ENCODE peak calls at places on chromosome 4, in four cellular contexts. H is HCT116, B is K562, P is HepG2. S is an unnamed sample.

GRCh38 chr4:16686195-16686594 is 212.2 kb downstream of the LDB2 start:
- DNase-seq in H (no peak), B (no peak), P (no peak), S (no peak)

GRCh38 chr4:75830906-75831305 is 71.3 kb downstream of the PPEF2 start:
- DNase-seq in H (no peak), B (no peak), P (no peak), S (no peak)

GRCh38 chr4:3229328-3229727 is 19.6 kb upstream of the MSANTD1 start:
- DNase-seq in H (no peak), B (no peak), P (no peak), S (no peak)

GRCh38 chr4:108953941-108954340 is 191.1 kb upstream of the ETNPPL start:
- DNase-seq in H (no peak), B (no peak), P (no peak), S (no peak)

GRCh38 chr4:39730067-39730466 is 32.1 kb downstream of the UBE2K start:
- DNase-seq in H (no peak), B (no peak), P (peak), S (no peak)

GRCh38 chr4:10655968-10656367 is 28.6 kb downstream of the CLNK start:
- DNase-seq in H (no peak), B (no peak), P (no peak), S (no peak)

GRCh38 chr4:156252300-156253016 is 298.8 kb upstream of the CTSO start:
- DNase-seq in H (no peak), B (no peak), P (no peak), S (no peak)

GRCh38 chr4:7781361-7781760 is 158.3 kb downstream of the AFAP1 start:
- DNase-seq in H (no peak), B (peak), P (no peak), S (no peak)

GRCh38 chr4:29375716-29376115 is 1344.5 kb upstream of the PCDH7 start:
- DNase-seq in H (no peak), B (no peak), P (no peak), S (no peak)

GRCh38 chr4:184889683-184890082 is 63.9 kb upstream of the ACSL1 start:
- DNase-seq in H (no peak), B (no peak), P (no peak), S (no peak)

GRCh38 chr4:52750213-52750612 is 1.0 kb downstream of the ERVMER34-1 start:
- DNase-seq in H (no peak), B (no peak), P (no peak), S (no peak)

GRCh38 chr4:52744588-52744987 is 6.6 kb downstream of the ERVMER34-1 start:
- DNase-seq in H (no peak), B (no peak), P (no peak), S (no peak)

GRCh38 chr4:52751349-52751911 is at the start of gene ERVMER34-1:
- DNase-seq in H (peak), B (peak), P (no peak), S (peak)

GRCh38 chr4:52750819-52751348 is 341 bp downstream of the ERVMER34-1 start:
- DNase-seq in H (peak), B (no peak), P (no peak), S (peak)

DNA sequence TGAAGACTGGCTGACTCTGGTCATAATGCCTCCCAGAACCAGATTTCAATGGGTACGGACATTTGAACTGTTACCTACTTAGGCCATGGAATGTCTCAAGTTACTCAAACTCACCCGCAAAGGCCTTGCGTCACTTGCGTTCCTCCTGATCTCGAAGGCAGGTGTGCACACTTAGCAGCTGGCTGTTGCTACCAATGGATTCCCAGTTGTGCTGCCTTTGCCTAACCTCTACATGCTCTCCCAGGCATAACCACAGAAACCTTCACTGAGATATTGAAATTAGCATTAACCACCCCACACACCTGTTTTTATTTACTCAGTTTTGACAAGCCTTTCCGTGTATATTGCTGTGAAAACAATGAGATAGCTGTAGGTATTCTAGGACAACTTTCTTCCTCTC is 2.8 kb downstream of the ERVMER34-1 start:
- DNase-seq in H (no peak), B (no peak), P (no peak), S (no peak)
- TF ChIP-seq FOSL1 in H (no peak), B (no peak), P (no peak), S (no peak)

GRCh38 chr4:171266666-171267065 is 546.5 kb upstream of the GALNTL6 start:
- DNase-seq in H (no peak), B (no peak), P (no peak), S (no peak)
- TF ChIP-seq FOSL1 in H (no peak), B (no peak), P (no peak), S (no peak)

DNA sequence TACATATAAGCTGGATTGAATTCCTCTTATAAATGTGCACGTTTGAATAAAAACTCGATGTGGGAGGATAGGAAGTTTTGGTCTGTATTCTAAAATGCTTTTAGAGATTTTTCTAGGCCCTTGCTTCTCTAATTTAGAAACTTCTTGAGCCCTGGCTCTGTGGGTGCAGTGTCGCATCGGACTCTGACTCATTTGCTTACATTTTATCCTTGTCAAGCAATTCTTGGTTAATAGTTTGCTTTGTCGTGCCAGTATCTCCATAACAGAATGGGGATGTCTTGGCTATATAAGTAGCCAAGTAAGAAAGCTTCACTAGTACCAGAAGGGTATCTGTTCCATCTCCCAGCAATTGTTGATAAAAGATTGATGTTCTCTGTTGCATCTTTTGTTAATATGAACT is 10.7 kb downstream of the SGMS2 start:
- DNase-seq in H (no peak), B (no peak), P (no peak), S (no peak)
- TF ChIP-seq FOSL1 in H (no peak), B (no peak), P (no peak), S (no peak)

GRCh38 chr4:103756736-103757135 is 37.0 kb upstream of the TACR3 start:
- DNase-seq in H (no peak), B (no peak), P (no peak), S (no peak)

GRCh38 chr4:103753868-103754653 is 34.3 kb upstream of the TACR3 start:
- DNase-seq in H (peak), B (no peak), P (peak), S (no peak)

GRCh38 chr4:103757631-103758030 is 37.8 kb upstream of the TACR3 start:
- DNase-seq in H (no peak), B (no peak), P (no peak), S (no peak)

DNA sequence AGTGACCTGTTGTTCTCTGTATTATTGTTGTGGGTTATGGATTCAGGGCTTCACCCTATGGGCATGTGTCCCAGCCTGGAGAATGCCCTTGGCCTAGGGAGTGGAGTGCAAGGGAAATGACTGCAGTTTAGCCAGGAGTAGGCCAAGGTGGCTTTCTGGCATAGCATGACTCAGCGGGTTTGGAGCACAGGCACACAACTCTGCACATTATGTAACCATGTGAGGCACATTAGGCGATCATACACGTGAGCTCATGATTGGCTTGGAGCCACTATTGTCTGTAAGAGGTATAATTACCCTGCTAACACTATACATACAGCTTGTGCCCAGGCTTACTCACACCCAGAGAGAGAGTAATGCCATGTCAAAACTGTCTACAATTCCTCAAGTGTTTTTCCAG is 35.1 kb upstream of the TACR3 start:
- DNase-seq in H (no peak), B (no peak), P (peak), S (no peak)
- TF ChIP-seq FOSL1 in H (no peak), B (no peak), P (no peak), S (no peak)

GRCh38 chr4:675980-676870 is 1.9 kb downstream of the MYL5 start:
- DNase-seq in H (no peak), B (no peak), P (no peak), S (no peak)
- TF ChIP-seq FOSL1 in H (no peak), B (no peak), P (no peak), S (no peak)

DNA sequence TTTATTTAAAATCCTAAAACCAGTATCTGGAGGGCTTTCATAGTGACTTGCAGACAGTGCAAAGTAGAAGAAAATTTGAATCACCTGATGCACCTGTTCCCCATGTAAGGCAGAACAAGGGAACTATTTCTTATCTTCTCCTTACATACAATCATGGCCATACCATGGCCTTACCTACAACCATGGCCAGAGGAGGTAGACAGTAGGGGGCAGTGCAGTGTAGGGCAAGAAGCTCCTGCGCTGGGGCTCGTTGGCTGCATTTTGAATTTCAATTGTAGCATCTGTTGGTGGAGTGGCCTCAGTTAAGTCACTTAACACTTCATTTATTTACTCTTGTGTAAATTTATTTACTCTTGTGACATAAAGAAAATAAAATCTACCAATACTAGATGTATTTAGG is 33.0 kb downstream of the GALNTL6 start:
- DNase-seq in H (peak), B (peak), P (peak), S (peak)
- TF ChIP-seq FOSL1 in H (no peak), B (no peak), P (no peak), S (no peak)

GRCh38 chr4:1493540-1494287 is 87.5 kb upstream of the NKX1-1 start:
- DNase-seq in H (no peak), B (no peak), P (no peak), S (no peak)
- TF ChIP-seq FOSL1 in H (no peak), B (no peak), P (no peak), S (no peak)

GRCh38 chr4:42609051-42609450 is 47.9 kb downstream of the ATP8A1 start:
- DNase-seq in H (no peak), B (no peak), P (no peak), S (no peak)
- TF ChIP-seq FOSL1 in H (no peak), B (no peak), P (no peak), S (no peak)

S was measured in H1.